ENCODE peak calls at places on chromosomes 5 and 9, in four cellular contexts. L, M, Z and W are unnamed samples.

GRCh38 chr5:54610197-54610898 is 92.8 kb downstream of the SNX18 start:
- DNase-seq in L (no peak), M (no peak), Z (no peak), W (no peak)

GRCh38 chr5:40578501-40579451 is 100.9 kb upstream of the PTGER4 start:
- DNase-seq in L (no peak), M (peak), Z (no peak), W (no peak)

GRCh38 chr5:34735436-34736426 is 79.6 kb downstream of the RAI14 start:
- DNase-seq in L (no peak), M (no peak), Z (no peak), W (no peak)

GRCh38 chr5:58458851-58459275 is 1.0 kb downstream of the PLK2 start:
- DNase-seq in L (no peak), M (no peak), Z (no peak), W (no peak)

GRCh38 chr9:76159288-76159926 is 234.8 kb downstream of the RFK start:
- DNase-seq in L (no peak), M (no peak), Z (no peak), W (no peak)

GRCh38 chr9:5626727-5627634 is 1.9 kb upstream of the RIC1 start:
- DNase-seq in L (peak), M (peak), Z (no peak), W (peak)

GRCh38 chr9:121557581-121558422 is 58.2 kb upstream of the GGTA1 start:
- DNase-seq in L (peak), M (peak), Z (peak), W (peak)

GRCh38 chr5:171323007-171323406 is 14.0 kb downstream of the TLX3 start:
- DNase-seq in L (no peak), M (no peak), Z (no peak), W (no peak)

GRCh38 chr5:157387164-157387563 is 72.8 kb upstream of the NIPAL4 start:
- DNase-seq in L (no peak), M (no peak), Z (no peak), W (no peak)

GRCh38 chr5:530001-530400 is 5.8 kb upstream of the SLC9A3 start:
- DNase-seq in L (no peak), M (no peak), Z (no peak), W (no peak)

GRCh38 chr5:56900858-56901578 is 8.4 kb upstream of the SETD9 start:
- DNase-seq in L (peak), M (no peak), Z (no peak), W (no peak)

GRCh38 chr9:128099932-128100491 is 27.5 kb downstream of the PTGES2 start:
- DNase-seq in L (peak), M (no peak), Z (no peak), W (no peak)

GRCh38 chr5:16712178-16712577 is 95.4 kb upstream of the RETREG1 start:
- DNase-seq in L (no peak), M (no peak), Z (no peak), W (no peak)

GRCh38 chr9:35858428-35858827 is 11.8 kb downstream of the OR13J1 start:
- DNase-seq in L (no peak), M (no peak), Z (no peak), W (no peak)

GRCh38 chr9:38388283-38389223 is 3.9 kb upstream of the ALDH1B1 start:
- DNase-seq in L (no peak), M (no peak), Z (no peak), W (peak)

GRCh38 chr9:18638448-18639249 is 164.7 kb downstream of the ADAMTSL1 start:
- DNase-seq in L (no peak), M (no peak), Z (no peak), W (no peak)

GRCh38 chr5:16930487-16930886 is 5.6 kb downstream of the MYO10 start:
- DNase-seq in L (no peak), M (no peak), Z (no peak), W (no peak)

GRCh38 chr5:37533851-37534250 is 154.7 kb downstream of the WDR70 start:
- DNase-seq in L (no peak), M (no peak), Z (no peak), W (no peak)

GRCh38 chr9:79255681-79256080 is 316.1 kb upstream of the TLE4 start:
- DNase-seq in L (no peak), M (no peak), Z (no peak), W (no peak)

GRCh38 chr5:168557389-168557788 is 21.8 kb downstream of the PANK3 start:
- DNase-seq in L (no peak), M (no peak), Z (no peak), W (no peak)

GRCh38 chr5:168822745-168823281 is 243.6 kb upstream of the PANK3 start:
- DNase-seq in L (no peak), M (no peak), Z (no peak), W (no peak)

GRCh38 chr9:12274577-12274976 is 418.6 kb upstream of the TYRP1 start:
- DNase-seq in L (no peak), M (no peak), Z (no peak), W (no peak)

GRCh38 chr5:16992444-16992843 is 56.4 kb upstream of the MYO10 start:
- DNase-seq in L (no peak), M (no peak), Z (no peak), W (no peak)

GRCh38 chr9:133405508-133406009 is 12.3 kb downstream of the REXO4 start:
- DNase-seq in L (no peak), M (no peak), Z (no peak), W (no peak)

GRCh38 chr9:8718121-8718725 is 918.6 kb upstream of the DMAC1 start:
- DNase-seq in L (no peak), M (no peak), Z (no peak), W (no peak)

DNA sequence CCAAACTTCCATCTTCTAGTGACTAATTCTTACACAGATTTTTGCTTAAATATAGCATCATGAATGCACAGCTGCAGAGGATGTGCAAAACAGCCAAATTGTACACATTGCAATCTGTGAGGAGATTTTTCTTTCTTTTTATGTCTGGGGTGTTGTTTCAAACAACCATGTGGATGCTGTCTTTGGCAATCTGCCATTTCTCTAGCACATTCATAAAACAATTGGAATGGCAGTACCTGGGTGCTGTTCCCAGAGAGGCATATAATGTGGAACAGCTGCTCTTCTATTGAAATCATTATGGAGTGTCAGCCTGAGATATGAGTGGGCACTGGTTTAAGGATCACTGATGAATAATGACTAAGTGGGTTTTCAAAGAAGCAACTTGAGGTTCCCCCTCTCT is 1083.0 kb upstream of the SEMA6A start:
- DNase-seq in L (no peak), M (no peak), Z (no peak), W (no peak)
- H3K4me3 ChIP-seq in L (no peak), M (no peak), Z (no peak), W (no peak)

DNA sequence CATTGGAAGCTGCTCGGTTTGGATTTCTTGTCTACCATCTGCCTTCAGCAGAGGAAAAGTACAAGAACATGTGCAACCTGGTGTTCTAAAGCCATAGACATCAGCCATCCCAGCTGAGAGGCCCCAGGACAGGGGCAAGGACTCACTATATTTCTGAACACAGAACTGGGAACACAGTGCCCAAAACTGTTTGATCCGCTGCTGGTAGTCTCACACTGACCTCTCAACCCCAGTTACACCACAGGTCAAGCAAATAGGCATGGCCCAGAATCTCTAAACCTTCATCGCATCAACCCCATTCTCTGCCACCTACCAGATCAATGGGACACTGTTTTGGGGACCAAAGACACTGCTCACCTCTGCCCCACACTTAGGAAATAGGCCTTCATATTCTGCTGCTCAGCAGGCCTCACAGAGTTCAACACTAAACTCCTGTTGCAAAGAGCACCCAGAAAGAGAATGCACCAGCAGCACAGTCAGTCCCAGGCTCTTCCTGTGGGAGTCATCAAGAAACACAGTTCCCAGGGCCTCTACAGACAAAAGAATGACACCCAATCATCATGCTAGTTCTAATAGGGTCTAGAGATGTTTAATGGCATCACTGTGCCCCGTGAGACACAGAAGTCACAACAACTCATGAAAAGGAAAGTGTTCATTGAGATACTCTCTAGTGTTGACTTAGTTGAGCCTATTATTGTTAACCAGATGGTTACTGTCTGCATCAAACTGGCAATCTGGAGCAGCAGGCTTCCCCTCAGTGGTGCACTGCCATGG is 1.8 kb downstream of the KLHL3 start:
- DNase-seq in L (no peak), M (no peak), Z (no peak), W (no peak)
- H3K4me3 ChIP-seq in L (peak), M (peak), Z (no peak), W (peak)

GRCh38 chr9:112012026-112012902 is 115.7 kb downstream of the UGCG start:
- DNase-seq in L (peak), M (peak), Z (peak), W (peak)
- H3K4me3 ChIP-seq in L (no peak), M (no peak), Z (no peak), W (no peak)

DNA sequence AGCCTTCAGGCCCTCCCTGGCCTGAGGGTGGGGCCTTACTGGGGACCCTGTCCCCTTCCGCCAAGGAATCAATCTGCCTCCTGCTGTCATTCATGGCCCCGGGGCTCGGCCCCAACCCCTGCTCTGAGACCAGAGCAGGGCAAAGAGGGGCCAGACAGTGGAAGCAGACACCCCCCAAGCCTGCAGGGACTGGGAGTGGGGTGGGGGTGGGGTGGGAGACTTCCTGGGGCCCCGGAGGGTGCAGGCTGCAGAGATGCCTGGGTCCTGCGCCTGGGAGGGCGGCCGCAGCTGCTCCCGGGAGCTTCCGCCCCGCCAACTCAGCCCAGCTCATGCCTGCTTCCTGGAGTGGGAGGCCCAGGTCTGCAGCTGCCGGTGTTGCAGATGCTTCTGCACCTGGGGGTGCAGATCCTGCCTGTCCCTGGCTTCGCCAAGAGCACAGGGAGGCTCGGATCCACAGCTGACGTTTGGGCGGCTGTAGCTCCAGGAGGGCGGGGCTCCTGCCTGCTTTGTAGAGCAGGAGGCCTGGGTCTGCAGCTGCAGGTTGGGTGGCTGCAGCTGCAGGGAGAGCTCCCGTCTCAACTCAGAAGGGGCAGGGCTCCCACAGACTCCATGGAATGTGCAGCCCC is 6.2 kb downstream of the KIF4B start:
- DNase-seq in L (no peak), M (no peak), Z (no peak), W (no peak)
- H3K4me3 ChIP-seq in L (no peak), M (no peak), Z (no peak), W (no peak)

GRCh38 chr5:125202353-125202752 is 455.9 kb upstream of the ZNF608 start:
- DNase-seq in L (no peak), M (no peak), Z (no peak), W (no peak)

GRCh38 chr5:125199968-125200841 is 453.8 kb upstream of the ZNF608 start:
- DNase-seq in L (no peak), M (peak), Z (no peak), W (no peak)

GRCh38 chr5:125199373-125199772 is 452.9 kb upstream of the ZNF608 start:
- DNase-seq in L (no peak), M (no peak), Z (no peak), W (no peak)

GRCh38 chr5:125203039-125203438 is 456.6 kb upstream of the ZNF608 start:
- DNase-seq in L (no peak), M (no peak), Z (no peak), W (no peak)

DNA sequence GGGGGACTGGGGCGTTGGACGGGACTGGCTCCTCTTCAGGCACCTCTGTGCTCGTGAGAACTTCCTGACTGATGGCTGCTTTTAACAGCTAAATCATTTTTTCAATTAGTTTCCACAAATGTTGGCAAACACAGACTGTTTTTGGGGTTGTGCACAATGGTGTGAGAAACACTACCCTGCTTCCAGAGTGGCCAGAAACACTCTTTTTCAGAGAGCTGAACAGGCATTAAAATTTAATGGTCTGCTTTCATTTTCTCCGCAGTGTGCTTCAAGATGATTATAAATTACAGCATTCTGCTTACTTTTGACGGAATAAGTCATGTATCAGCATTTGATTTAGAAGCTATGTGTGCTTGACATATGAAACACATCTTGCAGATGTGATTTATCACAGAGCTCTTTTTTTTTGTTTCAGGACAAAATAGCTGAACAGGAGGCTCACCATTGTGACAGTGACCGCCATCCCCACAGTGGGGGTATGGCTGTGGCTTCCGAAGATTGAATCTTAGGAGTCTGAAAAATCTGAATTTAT is 454.5 kb upstream of the ZNF608 start:
- DNase-seq in L (no peak), M (no peak), Z (no peak), W (no peak)
- H3K4me3 ChIP-seq in L (peak), M (no peak), Z (no peak), W (peak)

DNA sequence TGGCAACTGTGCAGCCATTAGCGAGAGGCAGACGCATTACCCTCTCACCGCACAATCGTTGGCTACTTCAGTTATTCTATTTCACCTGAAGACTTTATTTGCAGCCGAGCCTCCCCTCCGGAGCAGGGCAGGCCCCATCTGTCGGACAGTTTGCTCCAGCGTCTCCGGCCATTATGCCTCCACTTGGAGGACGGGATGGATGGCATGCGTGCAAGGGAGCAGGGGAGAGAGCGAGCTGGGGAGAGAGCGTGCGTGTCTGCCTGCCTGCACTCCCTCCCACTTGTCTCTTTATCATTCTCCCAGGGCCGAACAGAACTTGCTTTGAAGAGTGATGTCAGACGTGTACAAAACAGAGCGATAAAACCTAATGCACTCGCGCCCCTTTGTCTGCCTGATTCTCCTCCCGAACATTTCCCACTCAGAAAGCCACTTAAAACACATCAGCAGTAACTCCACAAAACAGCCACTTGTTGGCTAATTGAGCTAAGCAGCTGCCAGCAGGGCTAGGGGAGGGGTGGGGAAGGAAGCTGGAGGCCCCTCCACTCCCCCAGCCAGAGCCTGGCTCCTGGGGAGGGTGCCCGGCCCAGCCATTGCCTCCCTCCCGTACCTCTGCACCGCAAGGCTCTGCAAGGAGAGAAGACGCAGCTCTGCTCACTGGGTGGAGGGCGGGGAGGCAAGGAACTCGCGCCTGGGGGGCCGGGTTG is 43.4 kb upstream of the FUBP3 start:
- DNase-seq in L (no peak), M (no peak), Z (no peak), W (peak)
- H3K4me3 ChIP-seq in L (peak), M (no peak), Z (no peak), W (peak)

GRCh38 chr9:129596541-129597328 is 24.2 kb downstream of the C9orf50 start:
- DNase-seq in L (peak), M (peak), Z (peak), W (peak)
- H3K4me3 ChIP-seq in L (peak), M (peak), Z (no peak), W (peak)

GRCh38 chr5:95870105-95870672 is 47.7 kb upstream of the GLRX start:
- DNase-seq in L (no peak), M (no peak), Z (peak), W (no peak)
- H3K4me3 ChIP-seq in L (no peak), M (no peak), Z (no peak), W (no peak)